ENCODE peak calls at places on chromosomes 13 and 19, in eight cellular contexts. K is heart left ventricle; U is PC-9; Y is uterus; V is H9; W is DND-41; E is CD8-positive, alpha-beta T cell; H is endodermal cell. G is an unnamed sample.

GRCh38 chr13:51644649-51645048 is 60.4 kb downstream of the WDFY2 start:
- DNase-seq in E (no peak), H (no peak), U (peak; percentile 55), W (no peak), V (no peak), K (no peak), Y (no peak), G (no peak)

GRCh38 chr13:110907951-110908898 is 6.6 kb downstream of the ANKRD10 start:
- DNase-seq in W (no peak), H (peak; percentile 82), Y (no peak), U (peak; percentile 82), E (no peak), V (peak; percentile 81), K (no peak), G (peak; percentile 99)

GRCh38 chr13:99559560-99559959 is 58.3 kb downstream of the TM9SF2 start:
- DNase-seq in U (no peak), E (no peak), V (no peak), H (no peak), Y (no peak), K (no peak), W (no peak), G (no peak)

GRCh38 chr19:39759457-39760184 is 19.0 kb upstream of the LEUTX start:
- DNase-seq in H (no peak), V (no peak), U (no peak), K (no peak), Y (no peak), W (no peak), E (no peak), G (no peak)

GRCh38 chr13:42355118-42355840 is 83.3 kb downstream of the AKAP11 start:
- DNase-seq in H (no peak), U (no peak), W (peak; percentile 84), K (no peak), V (no peak), Y (no peak), E (peak; percentile 43), G (no peak)

GRCh38 chr19:56177564-56178243 is 1.9 kb downstream of the GALP start:
- DNase-seq in U (no peak), Y (no peak), H (no peak), E (no peak), W (no peak), K (no peak), V (no peak), G (no peak)

GRCh38 chr19:18297308-18297707 is 15.9 kb upstream of the JUND start:
- DNase-seq in W (no peak), V (no peak), K (no peak), U (no peak), H (peak; percentile 32), Y (peak; percentile 53), E (no peak), G (no peak)

GRCh38 chr19:39539165-39539518 is 819 bp downstream of the EID2 start:
- DNase-seq in V (no peak), H (no peak), E (no peak), U (no peak), K (no peak), W (no peak), Y (no peak), G (no peak)

GRCh38 chr19:2529473-2529918 is 53.6 kb downstream of the GADD45B start:
- DNase-seq in V (no peak), W (no peak), E (no peak), K (no peak), H (no peak), Y (no peak), U (peak; percentile 71), G (peak; percentile 96)

GRCh38 chr13:44692173-44692713 is 116.1 kb upstream of the TSC22D1 start:
- DNase-seq in H (peak; percentile 49), V (peak; percentile 30), K (no peak), Y (no peak), W (no peak), U (no peak), E (no peak), G (no peak)
- TF ChIP-seq CTCF in H (peak; percentile 57), V (no peak), K (no peak), Y (no peak), W (no peak), U (no peak), E (no peak), G (peak; percentile 33)

GRCh38 chr13:26961890-26962615 is 201.5 kb upstream of the GPR12 start:
- DNase-seq in K (no peak), W (no peak), U (no peak), V (no peak), Y (no peak), H (no peak), E (no peak), G (no peak)

GRCh38 chr13:26965976-26966375 is 205.4 kb upstream of the GPR12 start:
- DNase-seq in W (no peak), U (no peak), V (no peak), H (no peak), Y (peak; percentile 66), E (no peak), K (peak; percentile 82), G (no peak)

GRCh38 chr13:26962671-26963070 is 202.1 kb upstream of the GPR12 start:
- DNase-seq in E (no peak), K (no peak), V (no peak), H (no peak), U (no peak), W (no peak), Y (no peak), G (no peak)

GRCh38 chr13:26965058-26965380 is 204.4 kb upstream of the GPR12 start:
- DNase-seq in V (no peak), U (no peak), K (peak; percentile 65), H (no peak), Y (no peak), E (no peak), W (no peak), G (no peak)

DNA sequence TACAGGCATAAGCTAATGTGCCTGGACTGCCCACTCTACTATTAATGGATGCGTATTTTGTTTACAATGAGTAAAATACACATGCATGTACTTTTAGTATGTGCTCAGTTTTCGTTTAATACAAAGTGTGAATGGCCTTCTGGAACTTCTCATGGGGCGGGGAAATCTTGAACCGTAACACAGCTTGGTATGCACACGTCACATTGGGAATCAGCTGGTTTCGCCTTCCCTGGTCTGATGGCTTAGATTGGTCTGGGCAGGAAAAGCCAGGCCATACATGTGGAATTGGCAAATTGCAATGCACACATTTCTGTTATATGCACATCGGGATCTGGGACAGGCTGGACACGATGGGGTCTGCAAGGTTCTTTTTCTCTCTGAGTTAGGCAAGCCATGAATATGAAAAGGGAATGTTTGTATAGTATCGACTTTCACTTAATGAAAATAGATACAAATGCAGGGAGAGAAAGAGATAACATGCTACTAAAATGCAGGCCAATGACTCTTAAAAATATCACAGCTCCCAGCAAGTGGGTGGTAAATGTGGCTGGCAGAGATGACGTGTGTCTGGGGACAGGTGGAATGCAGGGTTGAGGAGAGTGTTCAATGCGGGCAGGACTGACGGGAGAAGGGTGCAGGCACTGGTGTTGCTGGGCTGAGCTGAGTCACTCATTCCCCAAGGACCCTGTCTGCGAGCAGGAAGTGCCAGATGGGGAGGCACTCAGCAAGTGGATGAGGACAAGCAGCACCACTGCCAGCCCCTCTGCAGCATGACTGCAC is 203.9 kb upstream of the GPR12 start:
- DNase-seq in E (no peak), W (no peak), V (no peak), K (no peak), Y (no peak), H (no peak), U (peak; percentile 23), G (no peak)
- H3K4me1 ChIP-seq in E (no peaks in the 10 kb centered on the region), W (no peaks in the 10 kb centered on the region), V (peaks cover 3% of the 10 kb centered on the region), K (peaks cover 3% of the 10 kb centered on the region), Y (no peaks in the 10 kb centered on the region), H (peaks cover 11% of the 10 kb centered on the region), U (no peaks in the 10 kb centered on the region), G (no peaks in the 10 kb centered on the region)

GRCh38 chr19:19627716-19628498 is at the start of gene LPAR2:
- DNase-seq in V (peak; percentile 78), K (no peak), E (peak; percentile 79), H (peak; percentile 89), Y (no peak), W (no peak), U (peak; percentile 71), G (peak; percentile 40)

GRCh38 chr19:19630062-19630414 is 2.0 kb upstream of the LPAR2 start:
- DNase-seq in H (no peak), E (no peak), K (no peak), U (no peak), Y (no peak), V (no peak), W (no peak), G (no peak)

GRCh38 chr19:19627442-19627715 is 641 bp downstream of the LPAR2 start:
- DNase-seq in K (no peak), H (no peak), W (no peak), V (no peak), E (no peak), Y (no peak), U (no peak), G (no peak)

GRCh38 chr19:19630426-19630825 is 2.4 kb upstream of the LPAR2 start:
- DNase-seq in H (no peak), V (no peak), Y (no peak), W (no peak), K (no peak), U (no peak), E (no peak), G (no peak)

DNA sequence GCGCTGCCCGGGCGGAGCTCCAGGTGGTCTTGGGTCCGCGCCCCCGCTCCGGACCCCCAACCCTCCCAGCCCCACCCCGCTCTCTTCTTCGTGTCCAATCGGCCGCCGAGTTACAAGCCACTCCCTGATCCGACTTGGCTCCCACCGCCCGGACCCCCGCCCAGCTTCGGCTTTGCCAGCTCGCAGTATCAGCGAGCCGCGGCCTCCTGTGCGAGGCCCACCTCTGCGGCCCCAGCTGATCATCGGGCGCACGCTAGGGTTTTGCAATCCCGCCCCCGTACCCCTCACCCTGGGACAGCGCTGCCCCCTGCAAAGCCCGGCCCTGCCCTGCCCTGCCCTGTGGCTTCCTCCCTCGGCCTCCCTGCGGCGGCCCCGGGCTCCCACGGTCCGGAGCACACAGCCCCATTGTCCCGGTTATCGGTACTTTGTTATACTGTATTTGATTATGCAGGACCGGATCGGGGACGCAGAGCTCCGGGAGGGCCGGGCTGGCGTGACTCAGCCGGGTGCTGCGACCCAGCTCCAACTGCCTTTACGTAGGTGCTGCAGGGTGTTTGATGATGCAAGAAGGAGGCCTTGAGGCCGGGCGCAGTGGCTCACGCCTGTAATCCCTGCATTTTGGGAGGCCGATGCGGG is 597 bp upstream of the LPAR2 start:
- DNase-seq in E (no peak), W (no peak), Y (no peak), V (peak; percentile 95), U (peak; percentile 74), H (peak; percentile 96), K (no peak), G (peak; percentile 85)
- H3K27ac ChIP-seq in E (peak overlapping the region; percentile 44), W (no peak overlapping the region), Y (no peak overlapping the region), V (no peak overlapping the region), U (peak overlapping the region; percentile 84), H (peak overlapping the region; percentile 87), K (no peak overlapping the region), G (peak overlapping the region; percentile 35)

DNA sequence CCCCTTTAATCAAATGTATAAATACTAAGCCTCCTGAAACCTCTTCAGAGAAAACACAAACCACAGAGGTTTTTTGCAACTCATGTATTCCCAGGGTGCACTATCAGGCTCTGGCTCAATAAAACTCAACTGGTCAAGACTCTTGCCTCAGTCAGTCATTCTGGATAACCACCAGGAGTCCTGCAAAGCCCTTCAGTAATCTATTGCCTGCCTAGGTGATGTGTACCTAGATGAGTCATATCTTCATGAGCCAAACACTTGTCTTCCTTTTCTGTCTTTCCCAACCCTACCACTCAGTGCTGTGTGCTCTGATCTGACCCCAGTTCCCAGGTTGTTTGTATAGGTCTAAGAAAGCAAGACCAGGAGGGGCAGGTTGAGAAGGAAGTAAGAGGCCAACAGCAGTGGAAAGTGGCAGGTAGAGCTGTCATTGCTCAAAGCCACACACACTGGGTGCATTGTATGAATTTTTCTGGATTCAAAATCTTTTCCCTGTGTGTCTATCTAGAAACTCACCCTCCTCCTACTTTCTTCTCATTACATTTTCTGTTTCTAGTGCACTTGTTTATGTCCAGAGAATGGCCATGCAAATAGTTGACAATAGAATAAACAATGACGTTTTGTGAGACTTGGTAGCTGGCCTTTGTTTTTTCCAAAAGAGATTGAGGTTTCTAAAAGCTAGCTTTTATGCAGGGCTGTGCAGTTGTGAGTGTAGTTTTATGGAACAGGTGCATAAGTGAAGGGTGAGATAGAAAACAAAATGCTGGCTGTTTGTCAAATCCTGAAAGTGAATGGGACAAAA is 48.1 kb downstream of the PSG1 start:
- DNase-seq in Y (no peak), V (no peak), K (no peak), H (no peak), W (no peak), E (no peak), U (peak; percentile 63), G (peak; percentile 54)
- TF ChIP-seq CTCF in Y (no peak), V (no peak), K (no peak), H (no peak), W (no peak), E (no peak), U (no peak), G (no peak)